ENCODE peak calls at places on chromosomes 12 and 14, in four cellular contexts. H is tibial nerve, L is stomach, N is ovary. D is an unnamed sample.

GRCh38 chr12:123094349-123095073 is 56.4 kb downstream of the PITPNM2 start:
- DNase-seq in N (peak), L (peak), H (peak), D (peak)

GRCh38 chr12:114274131-114274530 is 131.8 kb downstream of the TBX5 start:
- DNase-seq in H (no peak), N (no peak), L (no peak), D (no peak)

GRCh38 chr12:6326316-6326959 is 15.4 kb downstream of the TNFRSF1A start:
- DNase-seq in H (no peak), N (peak), L (peak), D (peak)

GRCh38 chr12:121534495-121535148 is 46.2 kb downstream of the KDM2B start:
- DNase-seq in H (no peak), N (no peak), L (no peak), D (no peak)

GRCh38 chr14:23570806-23571483 is 3.4 kb upstream of the AP1G2 start:
- DNase-seq in H (no peak), N (no peak), L (no peak), D (no peak)

GRCh38 chr14:92880851-92881250 is 42.1 kb upstream of the CHGA start:
- DNase-seq in H (no peak), N (no peak), L (no peak), D (no peak)

GRCh38 chr14:96309128-96309906 is 53.3 kb downstream of the BDKRB1 start:
- DNase-seq in L (no peak), N (no peak), H (no peak), D (peak)

GRCh38 chr12:84911331-84912190 is 1.0 kb downstream of the SLC6A15 start:
- DNase-seq in H (no peak), L (no peak), N (no peak), D (peak)

GRCh38 chr12:24469089-24469488 is 479.8 kb downstream of the BCAT1 start:
- DNase-seq in L (no peak), N (no peak), H (no peak), D (no peak)

GRCh38 chr14:99792551-99793212 is 531 bp upstream of the EML1 start:
- DNase-seq in L (no peak), H (no peak), N (no peak), D (no peak)

GRCh38 chr12:67742461-67742860 is 93.9 kb downstream of the DYRK2 start:
- DNase-seq in L (no peak), N (no peak), H (no peak), D (no peak)

GRCh38 chr14:73235531-73236155 is 1.7 kb upstream of the PAPLN start:
- DNase-seq in H (peak), N (peak), L (no peak), D (no peak)

GRCh38 chr14:101370593-101371569 is 190.4 kb upstream of the DIO3 start:
- DNase-seq in H (no peak), L (no peak), N (no peak), D (no peak)

GRCh38 chr14:61566537-61567225 is 128.6 kb upstream of the HIF1A start:
- DNase-seq in H (no peak), N (no peak), L (no peak), D (no peak)

GRCh38 chr14:99781091-99781490 is 12.1 kb upstream of the EML1 start:
- DNase-seq in N (no peak), H (no peak), L (no peak), D (no peak)

GRCh38 chr12:114902665-114903393 is 218.9 kb upstream of the TBX3 start:
- DNase-seq in H (no peak), N (no peak), L (no peak), D (no peak)

GRCh38 chr12:54749191-54749818 is 101.1 kb upstream of the DCD start:
- DNase-seq in H (no peak), L (no peak), N (no peak), D (no peak)

GRCh38 chr14:96225745-96226151 is 21.1 kb downstream of the BDKRB2 start:
- DNase-seq in H (no peak), N (no peak), L (no peak), D (peak)

GRCh38 chr14:74975059-74975810 is 19.8 kb upstream of the PGF start:
- DNase-seq in L (no peak), H (peak), N (peak), D (peak)

GRCh38 chr12:94732367-94732990 is 82.1 kb upstream of the TMCC3 start:
- DNase-seq in H (no peak), L (no peak), N (no peak), D (no peak)

GRCh38 chr12:15899282-15899870 is 11.8 kb upstream of the DERA start:
- DNase-seq in N (no peak), L (no peak), H (no peak), D (no peak)

GRCh38 chr12:123254853-123255446 is 16.7 kb downstream of the CDK2AP1 start:
- DNase-seq in H (no peak), N (no peak), L (no peak), D (no peak)

GRCh38 chr14:91737619-91738018 is 5.7 kb upstream of the CATSPERB start:
- DNase-seq in H (no peak), N (no peak), L (no peak), D (no peak)

GRCh38 chr12:127548123-127548553 is 718.8 kb upstream of the TMEM132C start:
- DNase-seq in L (no peak), N (no peak), H (no peak), D (no peak)

GRCh38 chr14:54815016-54815415 is 87.6 kb downstream of the GCH1 start:
- DNase-seq in H (no peak), L (no peak), N (no peak), D (no peak)

GRCh38 chr12:39764944-39765560 is 145.4 kb upstream of the ABCD2 start:
- DNase-seq in N (no peak), H (no peak), L (no peak), D (no peak)

GRCh38 chr14:92650581-92651105 is 97.8 kb downstream of the LGMN start:
- DNase-seq in H (no peak), L (no peak), N (no peak), D (no peak)

GRCh38 chr12:9347328-9348127 is 139.3 kb upstream of the PZP start:
- DNase-seq in L (no peak), N (no peak), H (no peak), D (no peak)

DNA sequence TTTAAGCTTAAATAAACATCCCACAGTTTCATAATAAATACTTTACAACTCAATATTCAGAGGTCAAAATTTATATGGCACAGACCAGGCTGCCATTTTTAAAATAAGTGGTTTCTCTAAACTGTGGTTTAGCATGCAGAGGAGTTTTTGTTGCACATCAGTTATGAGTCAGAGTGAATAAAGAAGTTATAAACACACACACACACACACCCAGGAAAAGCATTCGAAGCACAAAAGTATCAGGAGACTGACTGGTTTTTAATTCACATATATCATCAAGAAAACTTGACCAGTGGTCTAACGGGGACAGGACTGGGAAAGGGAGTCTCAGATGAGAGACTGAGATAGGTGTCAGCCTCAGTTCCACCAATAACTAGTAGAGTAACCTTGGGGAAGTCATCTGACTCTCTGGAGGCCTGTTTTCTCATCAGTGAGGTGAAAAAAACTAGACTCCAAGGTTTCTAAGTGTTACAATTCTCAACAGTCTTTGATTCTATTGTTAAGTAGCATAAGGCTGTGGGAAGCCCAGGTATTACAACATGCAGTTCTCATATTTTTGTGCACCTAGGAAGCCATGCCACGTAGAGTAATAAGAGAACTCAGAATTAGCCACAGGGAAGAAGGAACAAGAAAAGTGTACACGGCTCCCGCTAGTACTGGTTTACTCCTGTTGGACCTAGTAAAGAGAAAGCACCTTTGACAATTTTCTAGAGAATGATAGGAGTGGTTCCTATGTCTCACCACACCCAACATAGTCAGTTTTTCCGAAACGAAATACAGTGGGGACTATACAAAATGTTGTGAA is 5.2 kb downstream of the PPTC7 start:
- DNase-seq in L (no peak), H (no peak), N (no peak), D (peak)
- H3K27ac ChIP-seq in L (no peak), H (peak), N (peak), D (peak)

GRCh38 chr12:53706080-53706479 is 21.2 kb downstream of the CALCOCO1 start:
- DNase-seq in N (no peak), H (no peak), L (no peak), D (no peak)

GRCh38 chr12:53712059-53712643 is 15.1 kb downstream of the CALCOCO1 start:
- DNase-seq in H (no peak), N (no peak), L (no peak), D (no peak)

GRCh38 chr12:53713516-53713915 is 13.7 kb downstream of the CALCOCO1 start:
- DNase-seq in N (no peak), H (no peak), L (no peak), D (no peak)

GRCh38 chr12:53710098-53710497 is 17.2 kb downstream of the CALCOCO1 start:
- DNase-seq in L (no peak), N (no peak), H (no peak), D (no peak)

DNA sequence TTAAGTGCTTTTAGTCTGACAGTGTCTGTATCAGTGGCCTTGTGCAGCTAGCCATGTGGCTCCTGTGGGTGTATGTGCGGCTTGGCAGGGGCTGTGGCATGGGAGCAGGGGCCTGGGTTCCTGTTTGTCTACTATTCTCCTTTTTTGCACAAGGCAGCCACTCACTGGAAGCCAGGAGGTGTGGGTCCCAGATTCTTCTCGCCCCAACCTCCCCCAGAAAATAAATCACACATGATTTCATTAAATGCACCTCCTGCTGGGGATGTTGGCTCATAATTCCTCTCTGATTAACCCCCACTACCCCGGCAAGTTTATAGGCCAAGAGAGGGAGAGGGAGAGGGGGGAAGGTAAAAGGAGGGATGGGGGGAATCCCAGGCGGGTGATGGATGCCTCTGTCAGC is 17.6 kb downstream of the CALCOCO1 start:
- DNase-seq in H (no peak), L (no peak), N (no peak), D (no peak)
- TF ChIP-seq EP300 in H (no peak), L (no peak), N (no peak), D (no peak)

GRCh38 chr12:2641761-2642160 is 153.0 kb upstream of the FKBP4 start:
- DNase-seq in L (no peak), H (no peak), N (no peak), D (peak)

GRCh38 chr12:2640281-2640680 is 154.5 kb upstream of the FKBP4 start:
- DNase-seq in L (no peak), N (no peak), H (no peak), D (peak)

GRCh38 chr12:2642176-2642892 is 152.4 kb upstream of the FKBP4 start:
- DNase-seq in H (no peak), L (no peak), N (no peak), D (peak)

GRCh38 chr12:2641209-2641608 is 153.6 kb upstream of the FKBP4 start:
- DNase-seq in L (no peak), N (no peak), H (no peak), D (peak)

DNA sequence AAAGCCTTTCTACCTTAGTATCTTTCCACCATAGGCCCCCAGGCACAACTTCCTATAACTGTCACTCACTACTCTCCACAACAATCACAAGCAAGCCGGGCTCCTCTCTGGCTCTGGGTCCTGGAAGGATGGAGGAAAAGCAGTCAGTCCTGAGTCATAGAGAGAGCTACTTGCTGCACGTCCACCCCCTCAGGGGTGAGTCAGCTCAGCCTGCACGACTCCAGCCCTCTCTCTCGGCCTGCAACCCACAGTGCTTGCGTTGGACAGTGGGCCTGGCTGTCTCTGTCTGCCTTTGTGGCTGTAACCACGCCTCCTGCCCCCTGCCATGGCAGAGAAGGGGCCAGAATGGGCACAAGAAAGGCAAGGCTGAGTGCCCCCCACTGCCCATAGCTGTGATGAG is 154.1 kb upstream of the FKBP4 start:
- DNase-seq in N (no peak), L (peak), H (no peak), D (peak)
- H3K27ac ChIP-seq in N (no peak), L (no peak), H (no peak), D (no peak)

DNA sequence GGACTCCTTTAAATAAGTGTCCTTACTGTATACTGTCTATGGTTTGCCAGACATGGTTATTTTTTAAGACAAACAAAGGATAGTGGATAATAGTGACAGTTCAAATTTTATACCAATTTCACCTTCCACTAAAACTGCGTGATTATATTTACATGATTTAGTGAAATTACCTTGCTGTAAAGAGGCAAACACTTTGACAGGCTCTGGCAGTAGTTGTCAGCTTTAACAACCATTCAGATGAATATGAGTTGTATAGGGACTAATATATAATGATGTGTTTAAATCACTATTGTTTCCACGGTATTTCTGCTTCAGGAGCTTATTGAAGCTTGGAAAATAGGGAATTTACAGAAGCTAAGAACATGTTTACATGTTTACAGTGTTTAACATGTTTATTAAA is 1364.0 kb downstream of the FSCB start:
- DNase-seq in L (no peak), H (no peak), N (no peak), D (no peak)
- TF ChIP-seq EP300 in L (no peak), H (no peak), N (no peak), D (no peak)

DNA sequence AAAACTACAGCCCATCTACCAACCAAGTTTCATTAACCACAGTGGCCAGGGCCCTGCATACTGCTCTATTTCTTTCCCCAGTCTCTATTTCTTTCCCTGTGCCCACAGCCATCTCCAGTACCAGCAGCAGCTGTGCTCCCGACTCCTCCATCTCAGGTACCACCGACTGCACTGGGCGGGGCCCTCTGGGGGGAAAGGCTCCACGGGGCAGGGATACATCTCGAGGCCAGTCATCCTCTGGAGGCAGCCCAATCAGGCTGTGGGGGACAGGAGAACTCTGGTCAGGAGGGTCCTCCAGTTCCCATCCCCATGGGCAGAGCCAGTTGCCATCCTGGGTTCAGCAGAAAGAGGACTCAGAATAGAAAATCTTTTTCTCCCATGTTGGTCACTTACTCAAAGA is 3.0 kb downstream of the CDK4 start:
- DNase-seq in H (no peak), L (no peak), N (no peak), D (no peak)
- H3K27ac ChIP-seq in H (no peak), L (no peak), N (no peak), D (no peak)